ENCODE peak calls at places on chromosomes 3 and 15, in four cellular contexts. J is sigmoid colon, G is mucosa of descending colon, I is Peyer's patch. U is an unnamed sample.

GRCh38 chr3:27184261-27184660 is 184.9 kb downstream of the NEK10 start:
- DNase-seq in G (no peak), I (no peak), J (no peak), U (no peak)

GRCh38 chr15:23467110-23467600 is 20.1 kb upstream of the GOLGA6L2 start:
- DNase-seq in I (no peak), J (no peak), G (no peak), U (no peak)

GRCh38 chr15:92653836-92654524 is 1.6 kb downstream of the FAM174B start:
- DNase-seq in J (peak; percentile 76), G (no peak), I (peak; percentile 55), U (peak; percentile 68)

GRCh38 chr3:56776551-56776950 is 25.2 kb downstream of the ARHGEF3 start:
- DNase-seq in J (no peak), G (no peak), I (no peak), U (no peak)

GRCh38 chr3:33482126-33482525 is 41.9 kb upstream of the UBP1 start:
- DNase-seq in I (no peak), G (no peak), J (no peak), U (no peak)

GRCh38 chr15:75347222-75348033 is 589 bp downstream of the NEIL1 start:
- DNase-seq in G (peak; percentile 83), J (peak; percentile 78), I (peak; percentile 90), U (peak; percentile 85)

GRCh38 chr15:64651573-64652260 is 123.7 kb downstream of the RBPMS2 start:
- DNase-seq in G (no peak), I (peak; percentile 69), J (no peak), U (no peak)

GRCh38 chr3:79354179-79354688 is 413.6 kb downstream of the ROBO1 start:
- DNase-seq in J (no peak), I (no peak), G (no peak), U (no peak)

GRCh38 chr3:122030381-122031122 is 8.5 kb upstream of the ILDR1 start:
- DNase-seq in G (no peak), J (no peak), I (no peak), U (no peak)

GRCh38 chr3:28726840-28727239 is 378.2 kb upstream of the AZI2 start:
- DNase-seq in J (no peak), G (peak; percentile 33), I (peak; percentile 52), U (peak; percentile 63)

GRCh38 chr15:39172380-39173281 is 408.2 kb upstream of the THBS1 start:
- DNase-seq in G (no peak), I (no peak), J (peak; percentile 77), U (no peak)

GRCh38 chr3:59709702-59710555 is 660.1 kb upstream of the CFAP20DC start:
- DNase-seq in J (peak; percentile 68), G (peak; percentile 59), I (peak; percentile 63), U (peak; percentile 24)

GRCh38 chr3:49929333-49930240 is at the start of gene MON1A:
- DNase-seq in J (peak; percentile 98), I (peak; percentile 98), G (peak; percentile 95), U (peak; percentile 99)

GRCh38 chr3:188349276-188349962 is 195.5 kb downstream of the LPP start:
- DNase-seq in J (no peak), G (no peak), I (no peak), U (no peak)

GRCh38 chr3:40173291-40173710 is 136.2 kb upstream of the EIF1B start:
- DNase-seq in G (no peak), J (no peak), I (no peak), U (no peak)

GRCh38 chr3:87082806-87083440 is 92.0 kb upstream of the VGLL3 start:
- DNase-seq in G (no peak), I (no peak), J (no peak), U (peak; percentile 31)

GRCh38 chr3:121545049-121545563 is 682 bp downstream of the POLQ start:
- DNase-seq in G (no peak), J (no peak), I (no peak), U (no peak)

GRCh38 chr3:42080452-42080872 is 10.7 kb upstream of the TRAK1 start:
- DNase-seq in I (peak; percentile 68), J (peak; percentile 85), G (no peak), U (peak; percentile 80)

GRCh38 chr3:149958171-149958796 is 12.4 kb downstream of the PFN2 start:
- DNase-seq in I (peak; percentile 56), G (no peak), J (no peak), U (no peak)

GRCh38 chr15:71807691-71808091 is 2.7 kb upstream of the NR2E3 start:
- DNase-seq in I (no peak), J (no peak), G (no peak), U (no peak)

GRCh38 chr3:129313415-129313982 is 34.8 kb downstream of the HMCES start:
- DNase-seq in J (no peak), G (no peak), I (no peak), U (no peak)

GRCh38 chr3:87318609-87319008 is 42.2 kb upstream of the POU1F1 start:
- DNase-seq in I (no peak), J (no peak), G (no peak), U (no peak)

GRCh38 chr3:194575484-194576210 is 57.6 kb downstream of the TMEM44 start:
- DNase-seq in I (no peak), G (no peak), J (peak; percentile 72), U (no peak)
- TF ChIP-seq CTCF in I (no peak), G (no peak), J (no peak), U (no peak)

GRCh38 chr3:65334045-65334665 is 646.4 kb upstream of the ADAMTS9 start:
- DNase-seq in J (no peak), G (no peak), I (no peak), U (no peak)
- TF ChIP-seq CTCF in J (no peak), G (no peak), I (no peak), U (no peak)

DNA sequence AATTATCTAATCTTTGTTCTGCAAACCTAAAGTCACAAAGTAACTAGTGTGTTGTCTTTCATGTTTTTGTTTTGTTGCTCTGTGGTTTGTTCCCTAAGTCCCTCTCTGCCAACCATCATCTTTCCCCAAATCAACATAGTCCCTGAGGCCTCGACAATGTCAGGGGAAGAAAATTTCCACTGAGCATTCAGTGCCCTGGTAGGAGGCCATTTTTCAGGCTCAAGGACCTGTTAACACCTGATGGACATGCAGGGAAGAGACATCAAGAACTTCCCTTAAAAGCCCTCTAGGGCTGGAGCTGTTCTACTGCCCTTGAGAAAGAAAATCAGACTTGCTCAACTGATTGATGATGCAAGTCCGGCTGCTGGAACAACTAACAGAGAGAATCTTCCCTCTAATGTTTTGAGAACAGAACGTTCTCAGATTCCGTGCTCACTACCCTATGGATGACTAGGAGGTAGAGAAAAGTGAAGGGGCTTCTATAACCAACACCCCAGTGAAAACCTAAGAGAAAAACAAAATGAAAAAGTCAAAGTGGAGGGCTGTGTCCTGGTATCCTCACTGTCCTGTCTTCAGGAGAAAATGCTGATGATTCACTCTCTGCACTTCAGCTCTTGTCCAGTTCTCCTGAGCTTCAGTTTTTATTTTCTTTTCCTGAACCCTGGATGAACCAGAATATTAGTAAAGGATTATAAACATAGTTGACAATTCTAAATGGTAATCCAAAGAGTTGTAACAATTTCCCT is 373.1 kb downstream of the FOXP1 start:
- DNase-seq in I (peak; percentile 67), G (no peak), J (peak; percentile 88), U (no peak)
- TF ChIP-seq CTCF in I (no peak), G (no peak), J (peak; percentile 50), U (no peak)

DNA sequence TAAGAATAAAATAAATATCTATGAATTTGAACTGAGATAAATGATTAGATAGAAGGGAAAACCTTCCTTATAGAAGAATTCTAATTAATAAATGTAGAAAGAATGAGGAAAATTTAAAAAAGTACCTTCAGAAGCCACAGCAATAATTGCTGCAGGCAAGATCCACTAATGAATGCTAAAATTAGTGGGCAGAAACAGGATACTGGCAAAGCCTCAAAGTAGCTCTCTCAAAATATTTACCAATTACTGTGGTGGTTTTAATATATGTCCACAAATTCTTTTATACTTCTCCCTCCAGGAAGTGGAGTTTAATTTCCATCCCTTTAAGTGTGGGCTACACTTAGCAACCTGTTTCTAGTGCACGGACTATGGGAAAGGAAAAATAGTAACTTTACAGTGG is 6.9 kb downstream of the PEAK1 start:
- DNase-seq in G (no peak), I (no peak), J (no peak), U (no peak)
- TF ChIP-seq CTCF in G (no peak), I (no peak), J (no peak), U (no peak)

GRCh38 chr3:51646091-51646490 is 25.0 kb upstream of the TEX264 start:
- DNase-seq in I (no peak), J (no peak), G (no peak), U (no peak)

GRCh38 chr3:51637144-51637940 is 33.7 kb upstream of the TEX264 start:
- DNase-seq in J (no peak), G (no peak), I (no peak), U (no peak)

GRCh38 chr3:51637941-51638471 is 33.0 kb upstream of the TEX264 start:
- DNase-seq in G (no peak), I (peak; percentile 50), J (no peak), U (peak; percentile 40)

DNA sequence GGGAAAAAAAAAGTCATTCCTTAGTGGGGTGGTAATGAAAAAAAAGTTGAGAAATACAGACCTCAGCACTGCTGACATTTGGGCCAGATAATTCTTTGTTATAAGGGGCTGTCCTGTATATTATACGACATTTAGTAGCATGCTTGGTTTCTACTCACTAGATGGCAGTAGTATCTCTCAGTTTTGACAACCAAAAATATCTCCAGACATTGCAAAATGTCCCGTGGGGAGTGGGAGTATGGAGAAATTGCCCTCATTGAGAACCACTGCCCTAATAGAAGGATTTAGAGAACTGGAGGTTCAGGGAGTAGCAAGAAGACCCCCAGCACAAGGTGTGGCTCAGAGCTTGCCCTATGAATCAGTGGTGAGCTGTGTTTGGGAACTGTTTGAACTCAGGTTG is 28.6 kb upstream of the TEX264 start:
- DNase-seq in G (no peak), J (no peak), I (no peak), U (no peak)
- TF ChIP-seq CTCF in G (no peak), J (no peak), I (peak; percentile 10), U (no peak)

GRCh38 chr3:143600762-143601161 is 247.5 kb downstream of the SLC9A9 start:
- DNase-seq in G (no peak), J (no peak), I (no peak), U (no peak)
- TF ChIP-seq CTCF in G (no peak), J (no peak), I (no peak), U (no peak)

DNA sequence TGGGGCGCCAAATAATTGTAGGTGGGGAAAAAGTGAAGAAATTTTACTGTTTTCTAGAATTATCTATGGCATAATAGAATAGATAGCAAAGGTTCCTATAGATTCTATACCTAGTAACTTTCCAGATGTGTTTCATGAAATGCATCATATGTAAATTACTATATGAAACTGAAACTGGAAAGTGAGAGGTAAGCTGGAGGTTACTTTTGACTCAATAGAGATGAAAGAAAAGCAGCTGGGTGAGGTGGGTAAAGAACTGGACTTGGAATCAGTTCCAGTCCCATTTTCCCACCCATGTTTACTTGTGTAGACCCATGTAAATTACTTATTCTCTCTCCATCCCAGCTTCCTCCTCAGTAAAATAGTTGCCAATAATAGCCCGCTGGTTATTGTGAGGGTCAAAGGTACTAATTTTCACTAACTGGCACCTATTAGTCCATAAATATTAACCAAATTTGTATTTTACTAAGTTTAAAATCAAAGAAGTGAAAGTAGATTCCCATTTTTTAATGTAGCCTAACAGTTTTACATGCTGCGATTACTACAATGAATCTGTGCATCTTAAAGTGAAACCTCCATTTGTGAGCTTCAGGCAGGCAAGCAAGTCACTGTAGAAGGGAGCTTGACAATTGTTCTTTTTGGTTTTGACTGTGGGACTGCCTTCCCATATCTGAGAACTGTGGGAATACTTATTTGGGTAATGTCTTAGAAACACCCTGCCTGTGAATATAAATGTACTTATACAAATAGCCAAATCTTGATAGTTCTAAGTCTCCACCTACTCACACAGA is 312.1 kb downstream of the SLC9A9 start:
- DNase-seq in G (no peak), J (no peak), I (no peak), U (no peak)
- TF ChIP-seq CTCF in G (no peak), J (no peak), I (no peak), U (no peak)